ENCODE peak calls at places on chromosomes 6 and 20, in four cellular contexts. U is AG09309, P is esophagus squamous epithelium, A is brain microvascular endothelial cell. L is an unnamed sample.

GRCh38 chr6:93123585-93123984 is 295.8 kb downstream of the EPHA7 start:
- DNase-seq in A (no peak), P (no peak), U (no peak), L (no peak)

GRCh38 chr6:70669133-70669532 is 1.4 kb downstream of the SMAP1 start:
- DNase-seq in A (no peak), P (no peak), U (no peak), L (peak; percentile 76)

GRCh38 chr6:7050911-7051779 is 56.6 kb upstream of the RREB1 start:
- DNase-seq in A (peak; percentile 82), P (peak; percentile 8), U (peak; percentile 53), L (peak; percentile 98)

GRCh38 chr6:76574746-76575145 is 502.3 kb upstream of the IMPG1 start:
- DNase-seq in P (no peak), A (no peak), U (no peak), L (no peak)

GRCh38 chr20:8997720-8998119 is 71.2 kb upstream of the PLCB4 start:
- DNase-seq in U (no peak), P (no peak), A (no peak), L (no peak)

GRCh38 chr6:40106840-40107239 is 172.6 kb upstream of the MOCS1 start:
- DNase-seq in U (no peak), P (no peak), A (no peak), L (no peak)

GRCh38 chr6:147167009-147167408 is 37.2 kb upstream of the STXBP5 start:
- DNase-seq in U (no peak), P (no peak), A (no peak), L (no peak)

GRCh38 chr6:131740161-131740560 is 29.3 kb upstream of the CTAGE9 start:
- DNase-seq in P (no peak), U (peak; percentile 70), A (peak; percentile 61), L (no peak)

GRCh38 chr6:8506123-8506522 is 70.8 kb upstream of the SLC35B3 start:
- DNase-seq in P (no peak), A (no peak), U (no peak), L (no peak)

GRCh38 chr6:128759901-128760300 is 123.0 kb upstream of the LAMA2 start:
- DNase-seq in P (no peak), A (no peak), U (no peak), L (no peak)

GRCh38 chr6:32092760-32093497 is 16.2 kb downstream of the TNXB start:
- DNase-seq in P (no peak), A (no peak), U (no peak), L (no peak)

GRCh38 chr6:144268821-144269220 is 16.3 kb upstream of the UTRN start:
- DNase-seq in U (no peak), A (no peak), P (no peak), L (no peak)
- H3K4me3 ChIP-seq in U (no peak overlapping the region), A (no peak overlapping the region), P (no peak overlapping the region), L (no peak overlapping the region)

DNA sequence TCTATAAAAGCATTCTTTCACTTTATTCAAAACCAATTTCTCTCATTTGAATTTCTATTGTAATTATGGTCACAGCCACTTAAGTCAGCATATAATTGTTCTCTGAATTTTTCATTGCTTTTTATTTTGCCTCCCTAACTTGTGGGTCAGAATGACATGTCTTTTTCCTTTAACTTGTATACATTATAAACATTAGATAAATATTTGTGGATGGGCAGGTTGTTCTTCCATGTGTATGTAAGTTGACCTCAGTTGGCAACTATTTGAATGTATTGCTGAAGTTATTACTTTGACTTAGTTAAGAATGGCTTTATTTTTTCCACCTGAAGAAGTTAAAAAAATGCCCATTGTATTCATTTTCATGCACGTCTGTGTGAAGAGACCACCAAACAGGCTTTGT is 83.0 kb upstream of the MAP3K7 start:
- DNase-seq in A (no peak), U (no peak), P (no peak), L (no peak)
- H3K4me3 ChIP-seq in A (no peak overlapping the region), U (no peak overlapping the region), P (no peak overlapping the region), L (no peak overlapping the region)

GRCh38 chr6:121521164-121521555 is 85.7 kb downstream of the GJA1 start:
- DNase-seq in P (no peak), U (no peak), A (no peak), L (no peak)

GRCh38 chr6:121523628-121524027 is 88.2 kb downstream of the GJA1 start:
- DNase-seq in U (no peak), P (no peak), A (peak; percentile 75), L (no peak)

GRCh38 chr6:121522771-121523386 is 87.4 kb downstream of the GJA1 start:
- DNase-seq in A (peak; percentile 64), U (no peak), P (no peak), L (no peak)

GRCh38 chr6:121522265-121522664 is 86.8 kb downstream of the GJA1 start:
- DNase-seq in P (no peak), U (peak; percentile 92), A (peak; percentile 98), L (peak; percentile 97)

GRCh38 chr6:121520337-121521163 is 85.1 kb downstream of the GJA1 start:
- DNase-seq in P (no peak), A (peak; percentile 89), U (peak; percentile 68), L (peak; percentile 87)
- H3K4me3 ChIP-seq in P (no peak overlapping the region), A (no peak overlapping the region), U (no peak overlapping the region), L (no peak overlapping the region)

GRCh38 chr20:49568491-49569151 is 684 bp upstream of the PTGIS start:
- DNase-seq in A (no peak), P (no peak), U (no peak), L (no peak)
- H3K4me3 ChIP-seq in A (no peak overlapping the region), P (peak overlapping the region; percentile 77), U (no peak overlapping the region), L (no peak overlapping the region)

GRCh38 chr6:26022737-26023136 is 60.1 kb downstream of the TRIM38 start:
- DNase-seq in P (no peak), U (no peak), A (no peak), L (no peak)
- H3K4me3 ChIP-seq in P (no peak overlapping the region), U (no peak overlapping the region), A (no peak overlapping the region), L (no peak overlapping the region)

GRCh38 chr20:19993937-19994667 is 23.1 kb upstream of the NAA20 start:
- DNase-seq in A (peak; percentile 37), P (no peak), U (no peak), L (peak; percentile 90)
- H3K4me3 ChIP-seq in A (peak overlapping the region; percentile 24), P (peak overlapping the region; percentile 0), U (no peak overlapping the region), L (no peak overlapping the region)

GRCh38 chr6:36387440-36388303 is at the start of gene ETV7:
- DNase-seq in U (no peak), A (no peak), P (no peak), L (no peak)
- H3K4me3 ChIP-seq in U (peak within 1 kb of the TSS; percentile 59), A (peak within 1 kb of the TSS; percentile 60), P (peak within 1 kb of the TSS; percentile 85), L (peak within 1 kb of the TSS; percentile 50)

GRCh38 chr20:1953616-1954015 is 40.2 kb downstream of the PDYN start:
- DNase-seq in U (no peak), A (no peak), P (no peak), L (no peak)
- H3K4me3 ChIP-seq in U (no peak overlapping the region), A (no peak overlapping the region), P (no peak overlapping the region), L (no peak overlapping the region)